ENCODE peak calls at places on chromosomes 4 and X, in six cellular contexts. Y is A549, P is bronchial epithelial cell, F is astrocyte of the spinal cord, S is fibroblast of pulmonary artery, Q is fibroblast of the aortic adventitia. M is an unnamed sample.

GRCh38 chrX:38770152-38770551 is 31.1 kb upstream of the MID1IP1 start:
- DNase-seq in Y (no peak), F (no peak), P (no peak), Q (no peak), S (no peak), M (no peak)

GRCh38 chrX:39690541-39691415 is 407.0 kb downstream of the BCOR start:
- DNase-seq in P (no peak), Y (no peak), F (no peak), S (no peak), Q (no peak), M (no peak)

GRCh38 chr4:53863163-53863562 is 201.2 kb downstream of the CHIC2 start:
- DNase-seq in P (no peak), Q (peak; percentile 92), F (peak; percentile 65), S (peak; percentile 63), Y (no peak), M (peak; percentile 69)

GRCh38 chrX:81304545-81304944 is 102.6 kb downstream of the SH3BGRL start:
- DNase-seq in Q (no peak), S (no peak), P (no peak), F (no peak), Y (no peak), M (no peak)

GRCh38 chr4:152709675-152710438 is 30.1 kb upstream of the TMEM154 start:
- DNase-seq in F (no peak), P (peak; percentile 97), Y (no peak), Q (peak; percentile 29), S (peak; percentile 25), M (peak; percentile 39)

GRCh38 chr4:1010522-1011021 is 854 bp upstream of the FGFRL1 start:
- DNase-seq in Q (peak; percentile 77), P (peak; percentile 94), F (peak; percentile 64), Y (peak; percentile 83), S (peak; percentile 85), M (peak; percentile 87)

GRCh38 chrX:150567645-150568319 is 639 bp upstream of the MTM1 start:
- DNase-seq in Y (no peak), Q (no peak), P (no peak), S (no peak), F (no peak), M (no peak)

GRCh38 chrX:134026732-134027311 is 41.4 kb upstream of the GPC3 start:
- DNase-seq in P (peak; percentile 59), F (peak; percentile 18), S (peak; percentile 62), Q (peak; percentile 28), Y (peak; percentile 40), M (peak; percentile 59)

GRCh38 chr4:20017035-20017434 is 234.7 kb upstream of the SLIT2 start:
- DNase-seq in S (peak; percentile 74), F (peak; percentile 66), P (no peak), Q (peak; percentile 91), Y (no peak), M (peak; percentile 89)

GRCh38 chr4:144646523-144647094 is 653 bp downstream of the HHIP start:
- DNase-seq in P (no peak), Y (no peak), Q (peak; percentile 35), S (peak; percentile 40), F (peak; percentile 32), M (peak; percentile 24)

GRCh38 chrX:148382983-148383382 is 117.4 kb upstream of the AFF2 start:
- DNase-seq in P (no peak), Y (no peak), S (no peak), Q (no peak), F (no peak), M (no peak)

GRCh38 chr4:14934704-14935390 is 67.4 kb upstream of the CPEB2 start:
- DNase-seq in F (no peak), S (no peak), Q (no peak), P (no peak), Y (no peak), M (no peak)

GRCh38 chr4:47733506-47733905 is 104.4 kb downstream of the CORIN start:
- DNase-seq in P (no peak), Q (no peak), F (no peak), S (no peak), Y (no peak), M (no peak)

GRCh38 chr4:95120456-95120855 is 362.7 kb downstream of the BMPR1B start:
- DNase-seq in S (no peak), F (no peak), Q (no peak), Y (no peak), P (no peak), M (no peak)

GRCh38 chr4:663046-663437 is 11.0 kb downstream of the ATP5ME start:
- DNase-seq in Q (no peak), F (no peak), S (no peak), P (no peak), Y (no peak), M (no peak)

GRCh38 chrX:53716328-53717088 is 30.0 kb upstream of the HUWE1 start:
- DNase-seq in P (peak; percentile 22), Q (peak; percentile 40), F (peak; percentile 5), S (peak; percentile 25), Y (no peak), M (peak; percentile 20)

GRCh38 chr4:159209249-159209648 is 106.4 kb downstream of the RAPGEF2 start:
- DNase-seq in F (no peak), Q (no peak), P (no peak), S (no peak), Y (no peak), M (no peak)

GRCh38 chr4:11178433-11178832 is 250.3 kb downstream of the HS3ST1 start:
- DNase-seq in Y (no peak), Q (no peak), P (no peak), F (no peak), S (no peak), M (no peak)

GRCh38 chr4:54937501-54937900 is 187.9 kb downstream of the KDR start:
- DNase-seq in P (peak; percentile 4), Q (no peak), Y (no peak), S (peak; percentile 30), F (peak; percentile 21), M (peak; percentile 27)

GRCh38 chrX:47817421-47817820 is 19.3 kb upstream of the ZNF81 start:
- DNase-seq in S (no peak), P (no peak), F (no peak), Y (no peak), Q (peak; percentile 12), M (peak; percentile 6)

GRCh38 chrX:100289159-100289558 is 120.9 kb downstream of the PCDH19 start:
- DNase-seq in Q (no peak), P (peak; percentile 0), F (no peak), Y (no peak), S (no peak), M (no peak)

GRCh38 chr4:147339116-147339515 is 141.8 kb upstream of the EDNRA start:
- DNase-seq in Q (no peak), P (no peak), S (no peak), F (peak; percentile 39), Y (no peak), M (no peak)

GRCh38 chr4:147332101-147332500 is 148.8 kb upstream of the EDNRA start:
- DNase-seq in Y (no peak), F (no peak), P (no peak), S (no peak), Q (peak; percentile 84), M (no peak)

GRCh38 chr4:147335183-147335582 is 145.7 kb upstream of the EDNRA start:
- DNase-seq in Y (no peak), Q (no peak), S (no peak), P (no peak), F (no peak), M (no peak)

GRCh38 chr4:147336252-147336651 is 144.6 kb upstream of the EDNRA start:
- DNase-seq in S (no peak), Q (no peak), P (peak; percentile 59), F (no peak), Y (no peak), M (no peak)

GRCh38 chr4:147334478-147334877 is 146.4 kb upstream of the EDNRA start:
- DNase-seq in Q (peak; percentile 80), F (peak; percentile 71), S (peak; percentile 50), Y (peak; percentile 4), P (peak; percentile 47), M (peak; percentile 58)
- TF ChIP-seq CTCF in Q (no peak), F (no peak), S (no peak), Y (no peak), P (no peak), M (no peak)

DNA sequence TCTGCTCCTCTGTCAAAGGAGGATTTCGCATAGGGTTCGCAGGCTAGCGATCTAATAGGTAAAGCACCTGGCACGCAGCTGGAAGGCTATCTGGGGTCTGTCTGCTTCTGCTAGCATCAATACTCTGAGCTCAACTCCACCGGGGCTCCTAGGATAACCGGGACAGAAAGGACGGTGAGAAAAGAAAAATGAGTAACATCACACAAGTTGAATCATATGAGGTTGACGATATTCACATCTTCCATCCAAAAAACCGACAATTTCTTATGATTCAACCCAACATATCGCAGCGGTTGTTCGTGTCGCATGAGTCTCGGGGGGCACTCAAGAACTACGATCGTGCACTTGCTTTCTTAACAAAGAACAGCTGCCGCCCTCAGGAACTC is 1.8 kb downstream of the PROM1 start:
- DNase-seq in Y (no peak), P (no peak), Q (no peak), F (no peak), S (no peak), M (no peak)
- H3K4me3 ChIP-seq in Y (peak overlapping the region; percentile 46), P (no peak overlapping the region), Q (no peak overlapping the region), F (peak overlapping the region; percentile 20), S (no peak overlapping the region), M (no peak overlapping the region)

GRCh38 chr4:154064244-154064643 is 275.4 kb upstream of the SFRP2 start:
- DNase-seq in P (no peak), F (no peak), S (no peak), Y (no peak), Q (no peak), M (no peak)
- TF ChIP-seq CTCF in P (no peak), F (no peak), S (no peak), Y (no peak), Q (no peak), M (no peak)

DNA sequence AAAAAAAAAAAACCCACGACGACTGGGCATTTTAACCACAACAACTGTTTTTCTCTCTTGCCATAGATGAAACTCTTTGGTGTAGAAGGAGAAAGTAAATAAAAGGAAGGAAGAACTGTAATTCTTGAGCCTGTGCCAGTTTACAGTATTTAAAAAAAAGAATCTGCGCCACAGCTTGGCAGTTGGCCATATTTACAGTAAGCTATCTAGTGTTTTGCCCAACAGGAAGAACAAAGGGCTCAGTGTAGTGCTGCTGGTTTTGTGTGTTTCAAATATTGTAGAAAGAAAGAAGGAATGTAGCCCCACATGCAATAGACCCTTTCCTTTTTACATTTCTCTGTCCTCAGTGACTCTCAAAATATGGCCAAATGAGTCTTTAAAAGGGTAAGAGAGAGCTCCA is 66.1 kb downstream of the NR3C2 start:
- DNase-seq in S (peak; percentile 64), Q (peak; percentile 36), P (peak; percentile 73), F (peak; percentile 67), Y (peak; percentile 23), M (peak; percentile 65)
- H3K4me3 ChIP-seq in S (no peak overlapping the region), Q (no peak overlapping the region), P (no peak overlapping the region), F (no peak overlapping the region), Y (no peak overlapping the region), M (no peak overlapping the region)

M was measured in choroid plexus epithelial cell.